ENCODE peak calls at places on chromosome 18, in nine cellular contexts. One of them, this sample, is unnamed.

GRCh38 chr18:45277870-45278269 is 337.4 kb upstream of the SLC14A2 start:
- DNase-seq in SJSA1: no peak
- DNase-seq in fibroblast of lung: no peak
- DNase-seq in HFF-Myc: no peak
- DNase-seq in fibroblast of mammary gland: no peak
- DNase-seq in PC-3: peak; percentile 22
- DNase-seq in fibroblast of pulmonary artery: no peak
- DNase-seq in stomach: no peak
- DNase-seq in mesenchymal stem cell: no peak
- DNase-seq in this sample: peak; percentile 8

GRCh38 chr18:250685-251084 is 17.2 kb downstream of the THOC1 start:
- DNase-seq in SJSA1: peak; percentile 6
- DNase-seq in fibroblast of lung: peak; percentile 14
- DNase-seq in HFF-Myc: no peak
- DNase-seq in fibroblast of mammary gland: peak; percentile 54
- DNase-seq in PC-3: peak; percentile 71
- DNase-seq in fibroblast of pulmonary artery: peak; percentile 3
- DNase-seq in stomach: no peak
- DNase-seq in mesenchymal stem cell: peak; percentile 72
- DNase-seq in this sample: peak; percentile 42

GRCh38 chr18:23077493-23078256 is 57.6 kb upstream of the CABLES1 start:
- DNase-seq in SJSA1: peak; percentile 37
- DNase-seq in fibroblast of lung: no peak
- DNase-seq in HFF-Myc: no peak
- DNase-seq in fibroblast of mammary gland: peak; percentile 7
- DNase-seq in PC-3: peak; percentile 60
- DNase-seq in fibroblast of pulmonary artery: peak; percentile 35
- DNase-seq in stomach: peak; percentile 50
- DNase-seq in mesenchymal stem cell: peak; percentile 40
- DNase-seq in this sample: no peak

GRCh38 chr18:35828591-35828990 is 143.9 kb upstream of the RMP24 start:
- DNase-seq in SJSA1: no peak
- DNase-seq in fibroblast of lung: no peak
- DNase-seq in HFF-Myc: no peak
- DNase-seq in fibroblast of mammary gland: no peak
- DNase-seq in PC-3: no peak
- DNase-seq in fibroblast of pulmonary artery: no peak
- DNase-seq in stomach: no peak
- DNase-seq in mesenchymal stem cell: no peak
- DNase-seq in this sample: no peak

GRCh38 chr18:29160123-29160522 is 983.2 kb upstream of the CDH2 start:
- DNase-seq in SJSA1: no peak
- DNase-seq in fibroblast of lung: peak; percentile 23
- DNase-seq in HFF-Myc: no peak
- DNase-seq in fibroblast of mammary gland: no peak
- DNase-seq in PC-3: peak; percentile 35
- DNase-seq in fibroblast of pulmonary artery: no peak
- DNase-seq in stomach: no peak
- DNase-seq in mesenchymal stem cell: no peak
- DNase-seq in this sample: no peak

GRCh38 chr18:23924813-23925212 is 89.7 kb upstream of the TTC39C start:
- DNase-seq in SJSA1: peak; percentile 49
- DNase-seq in fibroblast of lung: peak; percentile 72
- DNase-seq in HFF-Myc: no peak
- DNase-seq in fibroblast of mammary gland: peak; percentile 54
- DNase-seq in PC-3: peak; percentile 34
- DNase-seq in fibroblast of pulmonary artery: peak; percentile 47
- DNase-seq in stomach: no peak
- DNase-seq in mesenchymal stem cell: peak; percentile 47
- DNase-seq in this sample: peak; percentile 87

GRCh38 chr18:29154196-29154757 is 977.3 kb upstream of the CDH2 start:
- DNase-seq in SJSA1: peak; percentile 39
- DNase-seq in fibroblast of lung: peak; percentile 82
- DNase-seq in HFF-Myc: no peak
- DNase-seq in fibroblast of mammary gland: peak; percentile 64
- DNase-seq in PC-3: no peak
- DNase-seq in fibroblast of pulmonary artery: peak; percentile 53
- DNase-seq in stomach: no peak
- DNase-seq in mesenchymal stem cell: no peak
- DNase-seq in this sample: no peak

GRCh38 chr18:79575891-79576685 is 103.5 kb upstream of the CTDP1 start:
- DNase-seq in SJSA1: peak; percentile 72
- DNase-seq in fibroblast of lung: peak; percentile 84
- DNase-seq in HFF-Myc: peak; percentile 71
- DNase-seq in fibroblast of mammary gland: peak; percentile 38
- DNase-seq in PC-3: no peak
- DNase-seq in fibroblast of pulmonary artery: peak; percentile 63
- DNase-seq in stomach: peak; percentile 78
- DNase-seq in mesenchymal stem cell: no peak
- DNase-seq in this sample: peak; percentile 57

GRCh38 chr18:79524181-79525078 is 128.7 kb downstream of the NFATC1 start:
- DNase-seq in SJSA1: no peak
- DNase-seq in fibroblast of lung: no peak
- DNase-seq in HFF-Myc: no peak
- DNase-seq in fibroblast of mammary gland: no peak
- DNase-seq in PC-3: no peak
- DNase-seq in fibroblast of pulmonary artery: no peak
- DNase-seq in stomach: no peak
- DNase-seq in mesenchymal stem cell: no peak
- DNase-seq in this sample: no peak

GRCh38 chr18:33682436-33682835 is 104.4 kb downstream of the ASXL3 start:
- DNase-seq in SJSA1: no peak
- DNase-seq in fibroblast of lung: no peak
- DNase-seq in HFF-Myc: no peak
- DNase-seq in fibroblast of mammary gland: no peak
- DNase-seq in PC-3: no peak
- DNase-seq in fibroblast of pulmonary artery: no peak
- DNase-seq in stomach: no peak
- DNase-seq in mesenchymal stem cell: no peak
- DNase-seq in this sample: no peak

GRCh38 chr18:33677891-33678290 is 99.9 kb downstream of the ASXL3 start:
- DNase-seq in SJSA1: no peak
- DNase-seq in fibroblast of lung: no peak
- DNase-seq in HFF-Myc: no peak
- DNase-seq in fibroblast of mammary gland: no peak
- DNase-seq in PC-3: no peak
- DNase-seq in fibroblast of pulmonary artery: no peak
- DNase-seq in stomach: no peak
- DNase-seq in mesenchymal stem cell: no peak
- DNase-seq in this sample: no peak

GRCh38 chr18:33673689-33674088 is 95.7 kb downstream of the ASXL3 start:
- DNase-seq in SJSA1: no peak
- DNase-seq in fibroblast of lung: no peak
- DNase-seq in HFF-Myc: no peak
- DNase-seq in fibroblast of mammary gland: peak; percentile 3
- DNase-seq in PC-3: peak; percentile 5
- DNase-seq in fibroblast of pulmonary artery: no peak
- DNase-seq in stomach: no peak
- DNase-seq in mesenchymal stem cell: no peak
- DNase-seq in this sample: no peak

DNA sequence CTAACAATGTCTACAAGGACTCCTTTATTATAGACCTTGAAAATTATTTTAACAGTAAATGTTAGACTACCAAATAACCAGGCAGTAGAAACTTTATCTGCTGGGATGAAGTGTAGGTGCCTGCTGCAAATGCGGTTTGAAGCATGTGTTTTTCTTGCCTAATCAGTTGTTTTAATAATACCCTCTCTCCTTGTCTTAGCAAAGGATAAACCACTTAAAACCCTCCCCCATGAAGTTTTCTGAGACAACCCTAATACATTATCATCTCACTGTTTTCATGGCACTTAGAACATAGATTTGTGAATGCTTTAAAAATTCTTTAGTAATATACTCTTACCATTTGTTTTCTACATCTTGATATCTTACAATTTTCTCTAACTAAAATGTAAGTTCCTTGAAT is 98.6 kb downstream of the ASXL3 start:
- DNase-seq in SJSA1: no peak
- DNase-seq in fibroblast of lung: no peak
- DNase-seq in HFF-Myc: no peak
- DNase-seq in fibroblast of mammary gland: no peak
- DNase-seq in PC-3: no peak
- DNase-seq in fibroblast of pulmonary artery: no peak
- DNase-seq in stomach: no peak
- DNase-seq in mesenchymal stem cell: no peak
- DNase-seq in this sample: no peak
- H3K4me3 ChIP-seq in SJSA1: no peak overlapping the region
- H3K4me3 ChIP-seq in fibroblast of lung: no peak overlapping the region
- H3K4me3 ChIP-seq in HFF-Myc: no peak overlapping the region
- H3K4me3 ChIP-seq in fibroblast of mammary gland: no peak overlapping the region
- H3K4me3 ChIP-seq in PC-3: no peak overlapping the region
- H3K4me3 ChIP-seq in fibroblast of pulmonary artery: no peak overlapping the region
- H3K4me3 ChIP-seq in stomach: no peak overlapping the region
- H3K4me3 ChIP-seq in mesenchymal stem cell: no peak overlapping the region
- H3K4me3 ChIP-seq in this sample: no peak overlapping the region

GRCh38 chr18:76486600-76486999 is 8.4 kb downstream of the ZNF516 start:
- DNase-seq in SJSA1: no peak
- DNase-seq in fibroblast of lung: no peak
- DNase-seq in HFF-Myc: no peak
- DNase-seq in fibroblast of mammary gland: no peak
- DNase-seq in PC-3: no peak
- DNase-seq in fibroblast of pulmonary artery: no peak
- DNase-seq in stomach: no peak
- DNase-seq in mesenchymal stem cell: no peak
- DNase-seq in this sample: no peak

GRCh38 chr18:76487782-76488181 is 7.3 kb downstream of the ZNF516 start:
- DNase-seq in SJSA1: no peak
- DNase-seq in fibroblast of lung: no peak
- DNase-seq in HFF-Myc: no peak
- DNase-seq in fibroblast of mammary gland: no peak
- DNase-seq in PC-3: no peak
- DNase-seq in fibroblast of pulmonary artery: no peak
- DNase-seq in stomach: no peak
- DNase-seq in mesenchymal stem cell: no peak
- DNase-seq in this sample: no peak

GRCh38 chr18:76486029-76486428 is 9.0 kb downstream of the ZNF516 start:
- DNase-seq in SJSA1: no peak
- DNase-seq in fibroblast of lung: no peak
- DNase-seq in HFF-Myc: no peak
- DNase-seq in fibroblast of mammary gland: peak; percentile 62
- DNase-seq in PC-3: no peak
- DNase-seq in fibroblast of pulmonary artery: no peak
- DNase-seq in stomach: no peak
- DNase-seq in mesenchymal stem cell: no peak
- DNase-seq in this sample: no peak

GRCh38 chr18:76488190-76488589 is 6.9 kb downstream of the ZNF516 start:
- DNase-seq in SJSA1: no peak
- DNase-seq in fibroblast of lung: peak; percentile 79
- DNase-seq in HFF-Myc: no peak
- DNase-seq in fibroblast of mammary gland: peak; percentile 85
- DNase-seq in PC-3: no peak
- DNase-seq in fibroblast of pulmonary artery: peak; percentile 84
- DNase-seq in stomach: no peak
- DNase-seq in mesenchymal stem cell: no peak
- DNase-seq in this sample: peak; percentile 67

DNA sequence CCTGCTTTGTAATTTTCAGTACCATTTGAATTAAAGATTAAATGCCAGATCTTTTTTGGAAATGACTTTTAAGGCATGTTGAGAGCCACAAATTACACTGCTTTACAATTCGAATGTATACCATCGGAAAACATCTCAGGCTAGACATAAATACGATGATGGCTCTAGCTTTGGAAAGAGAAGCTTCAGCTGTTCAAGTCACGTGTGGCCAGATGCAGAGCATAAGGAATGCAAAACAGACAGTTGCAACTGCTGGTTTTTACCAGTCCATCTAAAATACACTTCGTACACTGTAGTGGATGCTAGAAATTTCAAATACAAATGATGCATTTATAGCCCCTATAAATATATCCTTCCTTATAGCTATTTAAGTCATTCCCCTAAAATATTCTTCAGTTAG is 8.0 kb downstream of the ZNF516 start:
- DNase-seq in SJSA1: no peak
- DNase-seq in fibroblast of lung: no peak
- DNase-seq in HFF-Myc: no peak
- DNase-seq in fibroblast of mammary gland: no peak
- DNase-seq in PC-3: no peak
- DNase-seq in fibroblast of pulmonary artery: peak; percentile 43
- DNase-seq in stomach: no peak
- DNase-seq in mesenchymal stem cell: peak; percentile 50
- DNase-seq in this sample: no peak
- H3K4me3 ChIP-seq in SJSA1: no peak overlapping the region
- H3K4me3 ChIP-seq in fibroblast of lung: peak overlapping the region; percentile 25
- H3K4me3 ChIP-seq in HFF-Myc: no peak overlapping the region
- H3K4me3 ChIP-seq in fibroblast of mammary gland: no peak overlapping the region
- H3K4me3 ChIP-seq in PC-3: no peak overlapping the region
- H3K4me3 ChIP-seq in fibroblast of pulmonary artery: no peak overlapping the region
- H3K4me3 ChIP-seq in stomach: no peak overlapping the region
- H3K4me3 ChIP-seq in mesenchymal stem cell: no peak overlapping the region
- H3K4me3 ChIP-seq in this sample: peak overlapping the region; percentile 32

GRCh38 chr18:55780591-55781071 is 192.6 kb upstream of the TCF4 start:
- DNase-seq in SJSA1: no peak
- DNase-seq in fibroblast of lung: peak; percentile 64
- DNase-seq in HFF-Myc: no peak
- DNase-seq in fibroblast of mammary gland: peak; percentile 60
- DNase-seq in PC-3: no peak
- DNase-seq in fibroblast of pulmonary artery: peak; percentile 60
- DNase-seq in stomach: no peak
- DNase-seq in mesenchymal stem cell: no peak
- DNase-seq in this sample: peak; percentile 20

GRCh38 chr18:55779461-55779710 is 191.4 kb upstream of the TCF4 start:
- DNase-seq in SJSA1: no peak
- DNase-seq in fibroblast of lung: no peak
- DNase-seq in HFF-Myc: no peak
- DNase-seq in fibroblast of mammary gland: no peak
- DNase-seq in PC-3: no peak
- DNase-seq in fibroblast of pulmonary artery: peak; percentile 26
- DNase-seq in stomach: no peak
- DNase-seq in mesenchymal stem cell: no peak
- DNase-seq in this sample: no peak

GRCh38 chr18:55783921-55784320 is 195.9 kb upstream of the TCF4 start:
- DNase-seq in SJSA1: no peak
- DNase-seq in fibroblast of lung: no peak
- DNase-seq in HFF-Myc: no peak
- DNase-seq in fibroblast of mammary gland: no peak
- DNase-seq in PC-3: no peak
- DNase-seq in fibroblast of pulmonary artery: no peak
- DNase-seq in stomach: no peak
- DNase-seq in mesenchymal stem cell: no peak
- DNase-seq in this sample: no peak

GRCh38 chr18:55779711-55780590 is 192.0 kb upstream of the TCF4 start:
- DNase-seq in SJSA1: no peak
- DNase-seq in fibroblast of lung: peak; percentile 46
- DNase-seq in HFF-Myc: no peak
- DNase-seq in fibroblast of mammary gland: peak; percentile 19
- DNase-seq in PC-3: no peak
- DNase-seq in fibroblast of pulmonary artery: peak; percentile 54
- DNase-seq in stomach: no peak
- DNase-seq in mesenchymal stem cell: peak; percentile 50
- DNase-seq in this sample: no peak

GRCh38 chr18:55781481-55781957 is 193.5 kb upstream of the TCF4 start:
- DNase-seq in SJSA1: peak; percentile 50
- DNase-seq in fibroblast of lung: peak; percentile 79
- DNase-seq in HFF-Myc: peak; percentile 57
- DNase-seq in fibroblast of mammary gland: peak; percentile 79
- DNase-seq in PC-3: peak; percentile 69
- DNase-seq in fibroblast of pulmonary artery: peak; percentile 91
- DNase-seq in stomach: no peak
- DNase-seq in mesenchymal stem cell: peak; percentile 79
- DNase-seq in this sample: peak; percentile 81
- H3K4me3 ChIP-seq in SJSA1: no peak overlapping the region
- H3K4me3 ChIP-seq in fibroblast of lung: no peak overlapping the region
- H3K4me3 ChIP-seq in HFF-Myc: no peak overlapping the region
- H3K4me3 ChIP-seq in fibroblast of mammary gland: no peak overlapping the region
- H3K4me3 ChIP-seq in PC-3: no peak overlapping the region
- H3K4me3 ChIP-seq in fibroblast of pulmonary artery: no peak overlapping the region
- H3K4me3 ChIP-seq in stomach: no peak overlapping the region
- H3K4me3 ChIP-seq in mesenchymal stem cell: no peak overlapping the region
- H3K4me3 ChIP-seq in this sample: no peak overlapping the region

GRCh38 chr18:51154664-51155063 is 42.8 kb downstream of the MEX3C start:
- DNase-seq in SJSA1: no peak
- DNase-seq in fibroblast of lung: no peak
- DNase-seq in HFF-Myc: no peak
- DNase-seq in fibroblast of mammary gland: no peak
- DNase-seq in PC-3: no peak
- DNase-seq in fibroblast of pulmonary artery: no peak
- DNase-seq in stomach: no peak
- DNase-seq in mesenchymal stem cell: no peak
- DNase-seq in this sample: no peak
- H3K4me3 ChIP-seq in SJSA1: no peak overlapping the region
- H3K4me3 ChIP-seq in fibroblast of lung: no peak overlapping the region
- H3K4me3 ChIP-seq in HFF-Myc: no peak overlapping the region
- H3K4me3 ChIP-seq in fibroblast of mammary gland: no peak overlapping the region
- H3K4me3 ChIP-seq in PC-3: no peak overlapping the region
- H3K4me3 ChIP-seq in fibroblast of pulmonary artery: no peak overlapping the region
- H3K4me3 ChIP-seq in stomach: no peak overlapping the region
- H3K4me3 ChIP-seq in mesenchymal stem cell: no peak overlapping the region
- H3K4me3 ChIP-seq in this sample: no peak overlapping the region

This sample was measured in foreskin fibroblast.